ENCODE peak calls at places on chromosomes 13 and 19, in seven cellular contexts. S is C1 segment of cervical spinal cord; D is transverse colon; M is brain microvascular endothelial cell; Y is stimulated activated CD4-positive, alpha-beta T cell treated with anti-CD3 and anti-CD28 coated beads, Interleukin-1b, Interleukin-23, amount 100 ng/mL, for 1 hour; G is astrocyte; Z is cardiac muscle cell. U is an unnamed sample.

GRCh38 chr19:37087110-37087509 is 8.9 kb downstream of the ZNF420 start:
- DNase-seq in G (no peak), S (no peak), D (no peak), M (no peak), Z (no peak), Y (no peak), U (no peak)

GRCh38 chr19:4676955-4677731 is 7.0 kb upstream of the MYDGF start:
- DNase-seq in D (peak), Z (peak), S (peak), Y (no peak), G (no peak), M (peak), U (peak)

GRCh38 chr13:44874886-44875630 is 114.2 kb downstream of the NUFIP1 start:
- DNase-seq in G (peak), D (no peak), Z (no peak), M (no peak), Y (no peak), S (no peak), U (no peak)

GRCh38 chr19:39946532-39946931 is 12.1 kb upstream of the FCGBP start:
- DNase-seq in M (no peak), Y (no peak), S (no peak), G (no peak), Z (peak), D (no peak), U (no peak)

GRCh38 chr13:98454389-98454881 is 122.5 kb downstream of the STK24 start:
- DNase-seq in Y (no peak), G (peak), Z (peak), S (peak), M (peak), D (no peak), U (no peak)

GRCh38 chr19:55581828-55582223 is 1.2 kb upstream of the ZNF579 start:
- DNase-seq in Z (no peak), G (no peak), D (no peak), Y (no peak), S (no peak), M (no peak), U (peak)

GRCh38 chr19:15393963-15394362 is 14.4 kb upstream of the AKAP8 start:
- DNase-seq in D (no peak), S (no peak), G (no peak), M (no peak), Y (no peak), Z (no peak), U (no peak)

GRCh38 chr13:80059789-80060188 is 281.1 kb downstream of the SPRY2 start:
- DNase-seq in D (no peak), M (no peak), Z (no peak), S (no peak), Y (no peak), G (no peak), U (no peak)

GRCh38 chr13:82275644-82276043 is 1606.6 kb downstream of the SLITRK1 start:
- DNase-seq in Z (no peak), G (no peak), S (no peak), M (no peak), Y (no peak), D (no peak), U (no peak)

GRCh38 chr19:29587518-29587986 is 18.5 kb upstream of the POP4 start:
- DNase-seq in G (no peak), Z (no peak), S (no peak), D (peak), M (peak), Y (no peak), U (no peak)

GRCh38 chr13:36999054-36999927 is at the start of gene ALG5:
- DNase-seq in Y (peak), D (peak), G (peak), S (peak), Z (peak), M (peak), U (peak)

GRCh38 chr19:19064811-19065745 is 1.3 kb downstream of the SLC25A42 start:
- DNase-seq in M (no peak), G (no peak), Y (no peak), D (peak), S (no peak), Z (peak), U (no peak)

GRCh38 chr19:9584073-9584833 is at the start of gene ZNF121:
- DNase-seq in M (peak), G (peak), D (peak), Z (peak), S (peak), Y (peak), U (peak)